ENCODE peak calls at places on chromosomes 5 and 9, in four cellular contexts. E is fibroblast of mammary gland, H is cardiac muscle cell, T is IMR-90. A is an unnamed sample.

GRCh38 chr5:95966005-95966404 is 4.4 kb upstream of the ELL2 start:
- DNase-seq in E (no peak), H (no peak), T (no peak), A (no peak)

GRCh38 chr5:38441730-38442573 is 114.5 kb downstream of the LIFR start:
- DNase-seq in E (peak; percentile 91), H (peak; percentile 95), T (peak; percentile 91), A (peak; percentile 94)

GRCh38 chr5:16585028-16585667 is 31.6 kb downstream of the RETREG1 start:
- DNase-seq in E (no peak), H (no peak), T (no peak), A (no peak)

GRCh38 chr5:133421394-133421793 is 190.9 kb downstream of the FSTL4 start:
- DNase-seq in E (peak; percentile 10), H (peak; percentile 25), T (no peak), A (peak; percentile 26)

GRCh38 chr5:14296533-14297331 is 153.6 kb downstream of the TRIO start:
- DNase-seq in E (peak; percentile 31), H (no peak), T (peak; percentile 36), A (no peak)

GRCh38 chr5:174412374-174412773 is 312.0 kb upstream of the MSX2 start:
- DNase-seq in E (no peak), H (no peak), T (no peak), A (no peak)

GRCh38 chr5:82277987-82278710 is at the start of gene RPS23:
- DNase-seq in E (peak; percentile 93), H (peak; percentile 95), T (peak; percentile 90), A (peak; percentile 93)

GRCh38 chr5:134506054-134507039 is 19.1 kb upstream of the JADE2 start:
- DNase-seq in E (no peak), H (peak; percentile 34), T (no peak), A (peak; percentile 23)

GRCh38 chr9:27528278-27528885 is 1.2 kb downstream of the MOB3B start:
- DNase-seq in E (peak; percentile 53), H (peak; percentile 74), T (peak; percentile 21), A (peak; percentile 60)

GRCh38 chr5:64827703-64828102 is 59.0 kb downstream of the CWC27 start:
- DNase-seq in E (no peak), H (peak; percentile 49), T (no peak), A (peak; percentile 48)

GRCh38 chr5:127916875-127917573 is 166.5 kb upstream of the SLC12A2 start:
- DNase-seq in E (no peak), H (peak; percentile 17), T (no peak), A (no peak)

GRCh38 chr5:147431586-147431985 is 78.3 kb downstream of the DPYSL3 start:
- DNase-seq in E (no peak), H (no peak), T (no peak), A (no peak)

GRCh38 chr5:158701406-158702177 is 398.1 kb downstream of the EBF1 start:
- DNase-seq in E (peak; percentile 77), H (peak; percentile 55), T (no peak), A (peak; percentile 33)

GRCh38 chr5:53434566-53434965 is 45.9 kb upstream of the FST start:
- DNase-seq in E (no peak), H (no peak), T (peak; percentile 40), A (no peak)

GRCh38 chr5:83900307-83900706 is 179.7 kb upstream of the HAPLN1 start:
- DNase-seq in E (no peak), H (peak; percentile 33), T (peak; percentile 30), A (no peak)

GRCh38 chr5:179907570-179908324 is at the start of gene TBC1D9B:
- DNase-seq in E (peak; percentile 58), H (peak; percentile 84), T (peak; percentile 45), A (peak; percentile 65)

GRCh38 chr5:22835630-22836029 is 17.5 kb downstream of the CDH12 start:
- DNase-seq in E (no peak), H (no peak), T (no peak), A (no peak)

GRCh38 chr9:111348821-111349271 is 18.8 kb upstream of the OR2K2 start:
- DNase-seq in E (peak; percentile 58), H (peak; percentile 18), T (peak; percentile 35), A (peak; percentile 16)

GRCh38 chr9:7500521-7500920 is 299.1 kb downstream of the DMAC1 start:
- DNase-seq in E (no peak), H (no peak), T (no peak), A (no peak)

GRCh38 chr9:109799141-109799540 is 19.1 kb downstream of the PALM2AKAP2 start:
- DNase-seq in E (no peak), H (no peak), T (no peak), A (no peak)

GRCh38 chr5:23440703-23441102 is 66.7 kb upstream of the PRDM9 start:
- DNase-seq in E (no peak), H (no peak), T (no peak), A (no peak)

DNA sequence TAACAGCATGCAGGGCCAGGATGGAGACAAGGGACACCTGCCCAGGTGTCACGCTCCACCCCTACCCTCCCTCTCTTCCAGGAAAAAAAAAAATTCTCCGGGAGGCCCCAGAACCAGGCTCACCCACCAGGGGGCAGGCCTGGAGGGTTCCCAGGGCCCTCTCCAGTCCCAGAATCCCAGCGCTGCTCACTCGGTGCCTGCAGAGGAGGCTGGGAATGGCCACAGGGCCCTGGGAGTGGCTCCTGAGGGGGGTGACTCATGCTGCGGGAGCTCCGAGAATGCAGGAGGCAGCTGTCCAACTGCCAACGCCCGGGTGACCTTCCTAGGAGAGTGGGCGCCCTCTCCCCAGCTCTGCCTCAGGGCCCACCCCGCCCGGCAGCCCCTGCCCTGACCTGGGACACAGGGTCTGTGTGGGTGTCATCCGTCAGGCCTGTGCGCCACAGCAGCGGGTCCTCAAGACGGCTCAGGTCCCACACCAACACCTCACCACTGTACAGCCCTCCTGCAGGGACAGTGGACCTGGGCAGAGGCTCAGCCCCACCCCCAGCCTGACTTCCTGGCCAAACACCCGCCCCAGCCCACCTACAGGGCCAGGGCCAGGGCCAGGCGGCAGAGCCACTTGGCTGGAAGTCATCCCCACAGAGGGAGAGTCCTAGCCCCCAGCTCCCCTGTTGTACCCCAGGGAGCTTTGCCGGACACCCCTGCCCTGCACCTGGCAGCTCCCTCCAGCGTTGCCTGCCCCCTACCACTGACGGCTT is 21.2 kb downstream of the DYNC2I2 start:
- DNase-seq in E (peak; percentile 94), H (peak; percentile 97), T (peak; percentile 94), A (peak; percentile 95)
- H3K4me3 ChIP-seq in E (no peak overlapping the region), H (no peak overlapping the region), T (no peak overlapping the region), A (no peak overlapping the region)

GRCh38 chr5:131263648-131264452 is at the start of gene CDC42SE2:
- DNase-seq in E (peak; percentile 71), H (peak; percentile 91), T (peak; percentile 80), A (peak; percentile 81)

GRCh38 chr5:131268758-131269370 is 5.0 kb downstream of the CDC42SE2 start:
- DNase-seq in E (no peak), H (no peak), T (peak; percentile 52), A (no peak)

GRCh38 chr5:131262953-131263541 is 806 bp upstream of the CDC42SE2 start:
- DNase-seq in E (no peak), H (peak; percentile 17), T (no peak), A (peak; percentile 22)

GRCh38 chr5:131264453-131265200 is 774 bp downstream of the CDC42SE2 start:
- DNase-seq in E (no peak), H (peak; percentile 43), T (peak; percentile 28), A (peak; percentile 35)

DNA sequence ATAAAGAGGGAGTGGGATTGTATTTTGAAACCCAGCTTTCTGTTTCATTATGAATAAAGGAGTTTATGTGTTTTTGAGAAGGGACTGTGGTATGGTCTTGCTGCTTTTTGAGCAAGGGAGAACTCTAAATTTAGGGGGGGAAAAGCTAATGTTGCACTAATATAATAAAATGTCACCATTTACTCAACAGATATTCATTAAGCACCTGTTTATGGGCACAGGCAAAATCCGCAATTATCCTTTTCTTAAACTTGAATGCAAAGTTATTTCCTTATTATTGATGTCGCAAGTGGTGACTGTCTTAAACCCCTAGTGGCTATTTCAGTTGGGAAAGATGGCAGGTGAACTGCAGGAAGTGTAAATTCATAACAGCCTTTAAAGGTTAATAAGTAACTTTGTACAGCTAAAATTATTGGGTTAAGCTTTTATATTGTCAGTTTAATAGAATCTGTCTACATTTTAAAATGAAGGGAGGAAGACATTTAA is 1.5 kb downstream of the CDC42SE2 start:
- DNase-seq in E (peak; percentile 51), H (peak; percentile 31), T (peak; percentile 38), A (peak; percentile 40)
- TF ChIP-seq CTCF in E (peak; percentile 41), H (peak; percentile 29), T (peak; percentile 30), A (peak; percentile 47)

GRCh38 chr9:93186151-93186715 is 2.3 kb downstream of the WNK2 start:
- DNase-seq in E (no peak), H (no peak), T (no peak), A (no peak)
- H3K4me3 ChIP-seq in E (no peak overlapping the region), H (peak overlapping the region; percentile 51), T (no peak overlapping the region), A (no peak overlapping the region)

DNA sequence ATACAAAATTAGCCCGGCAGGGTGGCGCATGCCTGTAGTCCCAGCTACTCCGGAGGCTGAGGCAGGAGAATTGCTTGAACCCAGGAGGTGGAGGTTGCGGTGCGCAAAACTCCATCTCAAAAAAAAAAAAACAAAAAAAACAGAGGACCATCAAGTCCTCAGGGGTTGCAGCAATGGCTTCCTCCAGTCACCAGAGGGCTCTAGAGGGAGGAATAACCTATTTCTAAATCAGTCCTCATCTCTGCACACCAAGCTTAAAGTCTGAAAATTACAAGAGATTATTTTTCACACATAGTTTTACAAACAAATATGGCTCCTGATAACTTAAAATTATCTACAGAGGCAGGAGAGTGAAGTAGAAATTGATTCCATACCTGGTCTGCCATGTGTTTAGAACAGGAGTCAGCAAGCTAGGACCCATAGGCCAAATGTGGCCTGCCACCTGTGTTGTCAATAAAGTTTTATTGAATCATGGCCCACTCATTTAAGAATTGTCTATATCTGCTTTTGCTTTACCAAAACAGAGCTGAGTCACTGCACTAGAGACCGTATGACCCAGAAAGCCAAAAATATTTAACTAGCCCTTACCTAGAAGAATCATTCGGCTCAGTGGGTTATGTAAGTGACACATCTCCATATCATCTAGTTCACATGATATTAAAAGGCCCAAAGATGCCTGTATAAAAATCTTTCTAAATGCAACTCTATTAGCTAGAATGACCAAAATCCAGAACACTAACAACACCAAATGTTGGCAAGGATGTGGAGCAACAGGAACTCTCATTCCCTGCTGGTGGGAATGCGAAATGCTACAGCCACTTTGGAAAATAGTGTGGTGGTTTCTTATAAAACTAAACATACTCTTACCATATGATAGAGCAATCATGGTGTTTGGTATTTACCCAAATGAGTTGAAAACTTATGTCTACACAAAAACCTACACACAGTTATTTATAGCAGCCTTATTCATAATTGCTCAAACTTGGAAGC is 207.7 kb downstream of the FRMD3 start:
- DNase-seq in E (no peak), H (no peak), T (no peak), A (peak; percentile 4)
- TF ChIP-seq CTCF in E (peak; percentile 20), H (peak; percentile 12), T (no peak), A (peak; percentile 19)

GRCh38 chr9:19411316-19411715 is 2.5 kb downstream of the ACER2 start:
- DNase-seq in E (peak; percentile 87), H (peak; percentile 71), T (peak; percentile 76), A (peak; percentile 56)

GRCh38 chr9:19420877-19421276 is 12.1 kb downstream of the ACER2 start:
- DNase-seq in E (no peak), H (no peak), T (no peak), A (no peak)

GRCh38 chr9:19410594-19410993 is 1.8 kb downstream of the ACER2 start:
- DNase-seq in E (peak; percentile 11), H (no peak), T (no peak), A (no peak)

GRCh38 chr9:19410195-19410503 is 1.3 kb downstream of the ACER2 start:
- DNase-seq in E (no peak), H (no peak), T (no peak), A (no peak)

GRCh38 chr9:19416143-19416542 is 7.3 kb downstream of the ACER2 start:
- DNase-seq in E (peak; percentile 75), H (peak; percentile 34), T (peak; percentile 92), A (no peak)
- H3K4me3 ChIP-seq in E (no peak overlapping the region), H (no peak overlapping the region), T (no peak overlapping the region), A (no peak overlapping the region)

A was measured in fibroblast of pulmonary artery.